ENCODE peak calls at places on chromosomes 16 and 17, in five cellular contexts. V is H9, X is neuronal stem cell, T is mesenchymal stem cell, R is H1. O is an unnamed sample.

GRCh38 chr17:1134634-1135324 is 45.0 kb downstream of the ABR start:
- DNase-seq in V (no peak), T (no peak), X (no peak), R (no peak), O (no peak)

GRCh38 chr17:43216369-43216761 is 4.7 kb downstream of the TMEM106A start:
- DNase-seq in V (no peak), T (no peak), X (no peak), R (no peak), O (no peak)

GRCh38 chr17:42673885-42674754 is 2.7 kb downstream of the PLEKHH3 start:
- DNase-seq in R (no peak), V (peak; percentile 89), X (no peak), T (peak; percentile 83), O (peak; percentile 15)

GRCh38 chr16:70808371-70808770 is 7.4 kb upstream of the VAC14 start:
- DNase-seq in X (no peak), V (peak; percentile 18), R (no peak), T (no peak), O (no peak)

GRCh38 chr17:2835791-2836190 is 39.6 kb downstream of the RAP1GAP2 start:
- DNase-seq in V (no peak), R (no peak), T (no peak), X (no peak), O (no peak)

GRCh38 chr17:9237053-9237410 is 215.7 kb downstream of the NTN1 start:
- DNase-seq in R (no peak), V (no peak), T (no peak), X (no peak), O (peak; percentile 18)

GRCh38 chr16:459761-460160 is 34.3 kb downstream of the RAB11FIP3 start:
- DNase-seq in T (no peak), X (no peak), V (no peak), R (no peak), O (peak; percentile 78)

GRCh38 chr17:29583324-29584248 is 5.9 kb downstream of the GIT1 start:
- DNase-seq in R (no peak), T (no peak), V (no peak), X (no peak), O (no peak)

GRCh38 chr17:38559025-38559879 is 46.5 kb downstream of the SRCIN1 start:
- DNase-seq in T (peak; percentile 13), R (peak; percentile 89), V (peak; percentile 100), X (peak; percentile 72), O (peak; percentile 86)

GRCh38 chr17:40190197-40191021 is 13.1 kb downstream of the RAPGEFL1 start:
- DNase-seq in R (no peak), T (peak; percentile 42), X (no peak), V (peak; percentile 91), O (peak; percentile 51)

GRCh38 chr17:81491193-81491592 is 21.4 kb downstream of the ACTG1 start:
- DNase-seq in R (no peak), T (no peak), V (no peak), X (no peak), O (no peak)

GRCh38 chr17:38742431-38743308 is 5.5 kb downstream of the PCGF2 start:
- DNase-seq in R (no peak), X (no peak), T (peak; percentile 77), V (no peak), O (no peak)

GRCh38 chr16:4746215-4746614 is 11.9 kb downstream of the DNAAF8 start:
- DNase-seq in T (no peak), X (no peak), R (no peak), V (no peak), O (no peak)

GRCh38 chr17:45394913-45395568 is 37.6 kb downstream of the ARHGAP27 start:
- DNase-seq in X (peak; percentile 78), T (peak; percentile 81), R (peak; percentile 72), V (peak; percentile 95), O (no peak)

GRCh38 chr16:31664683-31665482 is 137.2 kb downstream of the AHSP start:
- DNase-seq in X (no peak), R (no peak), T (no peak), V (no peak), O (peak; percentile 86)

GRCh38 chr16:53968896-53969295 is 264.9 kb downstream of the FTO start:
- DNase-seq in T (no peak), R (no peak), V (no peak), X (no peak), O (no peak)

GRCh38 chr16:83475108-83475507 is 332.7 kb upstream of the HSBP1 start:
- DNase-seq in V (no peak), X (no peak), T (no peak), R (no peak), O (no peak)
- H3K23ac ChIP-seq in V (no peak overlapping the region), X (no peak overlapping the region), T (no peak overlapping the region), R (no peak overlapping the region), O (no peak overlapping the region)

GRCh38 chr17:56641894-56642293 is 48.4 kb downstream of the NOG start:
- DNase-seq in V (no peak), T (no peak), X (no peak), R (no peak), O (no peak)
- H2BK12ac ChIP-seq in V (no peak overlapping the region), T (no peak overlapping the region), X (no peak overlapping the region), R (no peak overlapping the region), O (no peak overlapping the region)

DNA sequence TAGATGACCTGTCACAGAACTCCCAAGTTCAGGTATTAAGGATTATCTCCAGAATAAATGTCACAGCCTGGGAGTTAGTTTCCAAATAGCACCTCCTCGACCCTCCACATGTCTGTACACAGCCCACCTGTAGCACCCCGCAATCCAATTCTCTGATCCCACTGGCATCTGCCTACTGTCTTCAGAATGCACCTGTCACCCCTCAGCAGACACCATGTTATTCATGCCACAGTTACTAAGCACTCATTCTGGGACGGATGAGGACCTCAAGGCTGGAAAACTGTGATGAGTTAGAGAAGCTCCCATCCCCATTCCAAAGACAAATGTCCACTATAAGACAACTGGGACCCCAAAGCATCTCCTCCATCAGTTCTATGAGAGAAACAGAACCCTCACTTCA is 7.8 kb downstream of the EMP2 start:
- DNase-seq in X (no peak), R (no peak), T (no peak), V (no peak), O (no peak)
- H3K14ac ChIP-seq in X (no peak overlapping the region), R (no peak overlapping the region), T (no peak overlapping the region), V (no peak overlapping the region), O (no peak overlapping the region)

GRCh38 chr16:15864939-15865338 is 8.1 kb upstream of the MYH11 start:
- DNase-seq in V (no peak), R (no peak), X (no peak), T (no peak), O (no peak)
- H3K23ac ChIP-seq in V (no peak overlapping the region), R (no peak overlapping the region), X (no peak overlapping the region), T (no peak overlapping the region), O (no peak overlapping the region)

DNA sequence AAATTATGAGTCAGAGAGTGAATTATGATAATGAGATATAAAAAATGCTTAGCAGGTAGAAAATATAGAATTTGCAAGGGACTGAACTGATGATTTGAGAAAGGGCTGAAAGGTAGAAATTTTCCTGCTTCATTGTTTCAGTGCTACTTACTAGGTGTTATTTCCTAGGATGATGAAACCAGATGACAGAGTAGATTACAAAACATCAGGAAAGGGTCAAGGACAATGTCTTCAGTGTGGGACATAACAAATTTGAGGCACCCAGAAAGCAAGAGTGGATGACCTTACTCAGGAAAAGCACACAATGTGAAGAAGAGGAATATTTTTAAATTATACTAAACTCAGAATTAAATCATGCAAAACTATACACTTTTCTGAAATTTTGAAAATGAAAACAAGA is 102.1 kb downstream of the SHCBP1 start:
- DNase-seq in X (no peak), R (no peak), T (no peak), V (no peak), O (no peak)
- H2BK12ac ChIP-seq in X (no peak overlapping the region), R (no peak overlapping the region), T (no peak overlapping the region), V (no peak overlapping the region), O (no peak overlapping the region)

DNA sequence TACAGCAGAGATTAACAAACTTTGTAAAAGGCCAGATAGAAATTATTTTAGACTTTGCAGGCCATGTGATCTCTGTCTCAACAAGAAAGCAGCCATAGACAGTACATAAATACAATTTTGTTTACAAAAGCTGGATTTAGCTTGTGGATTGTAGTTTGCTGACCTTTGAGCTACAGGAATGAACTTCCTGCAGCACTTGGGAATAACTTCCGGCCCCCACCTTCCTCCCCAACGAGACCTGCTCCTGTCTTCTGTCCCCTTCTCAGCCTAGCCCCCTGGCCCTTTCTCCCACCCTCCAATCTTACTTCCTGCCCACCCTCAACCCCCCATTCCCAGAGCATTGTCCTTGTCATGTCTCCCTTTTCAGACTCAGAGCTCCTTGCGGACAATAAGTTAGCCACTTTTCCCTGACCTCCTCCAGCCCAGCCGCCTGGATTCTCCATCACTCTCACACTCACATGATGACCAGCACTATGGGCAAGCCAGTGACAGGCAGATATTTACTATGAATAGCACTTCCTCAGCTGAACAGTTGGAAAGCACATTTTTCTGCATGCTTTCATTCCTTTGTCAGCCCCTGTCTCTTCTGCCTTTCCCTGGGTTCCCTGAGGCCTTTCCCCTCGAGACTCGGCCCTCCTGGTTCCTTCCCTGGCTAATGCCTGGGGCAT is 27.6 kb upstream of the DLX3 start:
- DNase-seq in R (no peak), V (no peak), X (no peak), T (peak; percentile 47), O (no peak)
- H3K14ac ChIP-seq in R (no peak overlapping the region), V (no peak overlapping the region), X (no peak overlapping the region), T (no peak overlapping the region), O (no peak overlapping the region)